ENCODE peak calls at places on chromosome 1, in four cellular contexts. N is NCI-H345; M is AG08395; K is stimulated activated CD4-positive, alpha-beta T cell treated with anti-CD3 and anti-CD28 coated beads, TNF-alpha, amount 100 ng/mL, for 4 hours. T is an unnamed sample.

GRCh38 chr1:171998711-171999110 is 157.4 kb downstream of the DNM3 start:
- DNase-seq in N (no peak), M (peak), K (no peak), T (no peak)

GRCh38 chr1:182700351-182700709 is 15.9 kb upstream of the RGS8 start:
- DNase-seq in K (no peak), M (no peak), N (no peak), T (no peak)

GRCh38 chr1:188584119-188584518 is 1755.4 kb downstream of the PLA2G4A start:
- DNase-seq in K (no peak), M (no peak), N (no peak), T (no peak)

GRCh38 chr1:18597159-18598042 is 33.2 kb upstream of the PAX7 start:
- DNase-seq in N (peak), K (peak), M (peak), T (no peak)

GRCh38 chr1:202160377-202160940 is at the start of gene PTPN7:
- DNase-seq in M (no peak), N (no peak), K (peak), T (no peak)

GRCh38 chr1:19814244-19814661 is 830 bp downstream of the RNF186 start:
- DNase-seq in K (no peak), M (no peak), N (no peak), T (no peak)

GRCh38 chr1:187922255-187922654 is 1093.5 kb downstream of the PLA2G4A start:
- DNase-seq in M (no peak), N (no peak), K (no peak), T (no peak)

GRCh38 chr1:117512728-117513321 is 93.0 kb upstream of the TENT5C start:
- DNase-seq in M (peak), K (no peak), N (peak), T (peak)

GRCh38 chr1:117812868-117813511 is 116.4 kb downstream of the GDAP2 start:
- DNase-seq in M (peak), K (no peak), N (no peak), T (no peak)

GRCh38 chr1:157852476-157852875 is 10.9 kb upstream of the CD5L start:
- DNase-seq in N (no peak), K (no peak), M (no peak), T (peak)

GRCh38 chr1:223067914-223068313 is 75.1 kb downstream of the TLR5 start:
- DNase-seq in M (no peak), N (no peak), K (no peak), T (no peak)

GRCh38 chr1:119829636-119830035 is 18.4 kb upstream of the REG4 start:
- DNase-seq in K (no peak), N (peak), M (no peak), T (no peak)

GRCh38 chr1:183244466-183244865 is 58.4 kb downstream of the LAMC2 start:
- DNase-seq in M (peak), K (no peak), N (no peak), T (no peak)

GRCh38 chr1:195075973-195076372 is 1532.3 kb downstream of the KCNT2 start:
- DNase-seq in N (no peak), K (no peak), M (no peak), T (no peak)

GRCh38 chr1:117396074-117396473 is 28.8 kb downstream of the MAN1A2 start:
- DNase-seq in M (no peak), K (no peak), N (no peak), T (no peak)

GRCh38 chr1:174789399-174789798 is 210.3 kb upstream of the CACYBP start:
- DNase-seq in N (no peak), M (peak), K (no peak), T (no peak)

GRCh38 chr1:13667696-13668095 is 32.3 kb upstream of the PRDM2 start:
- DNase-seq in M (no peak), K (no peak), N (no peak), T (no peak)

GRCh38 chr1:76430532-76430931 is 356.0 kb downstream of the ST6GALNAC3 start:
- DNase-seq in M (no peak), K (no peak), N (no peak), T (no peak)

T was measured in foreskin melanocyte.